ENCODE peak calls at places on chromosomes 3 and 15, in ten cellular contexts. One of them, this sample, is unnamed.

GRCh38 chr15:94080989-94081605 is 150.3 kb upstream of the MCTP2 start:
- DNase-seq in epithelial cell of esophagus: no peak
- DNase-seq in cardiac fibroblast: no peak
- DNase-seq in CD4-positive, alpha-beta T cell: no peak
- DNase-seq in cardiac muscle cell: no peak
- DNase-seq in left lung: no peak
- DNase-seq in pancreas: no peak
- DNase-seq in endodermal cell: no peak
- DNase-seq in fibroblast of the aortic adventitia: no peak
- DNase-seq in A549: no peak
- DNase-seq in this sample: no peak

GRCh38 chr15:67524235-67524634 is 3.3 kb downstream of the C15orf61 start:
- DNase-seq in epithelial cell of esophagus: no peak
- DNase-seq in cardiac fibroblast: no peak
- DNase-seq in CD4-positive, alpha-beta T cell: no peak
- DNase-seq in cardiac muscle cell: no peak
- DNase-seq in left lung: no peak
- DNase-seq in pancreas: no peak
- DNase-seq in endodermal cell: no peak
- DNase-seq in fibroblast of the aortic adventitia: no peak
- DNase-seq in A549: no peak
- DNase-seq in this sample: no peak

GRCh38 chr15:76058714-76059319 is 968 bp upstream of the TMEM266 start:
- DNase-seq in epithelial cell of esophagus: peak
- DNase-seq in cardiac fibroblast: peak
- DNase-seq in CD4-positive, alpha-beta T cell: no peak
- DNase-seq in cardiac muscle cell: peak
- DNase-seq in left lung: no peak
- DNase-seq in pancreas: no peak
- DNase-seq in endodermal cell: peak
- DNase-seq in fibroblast of the aortic adventitia: peak
- DNase-seq in A549: peak
- DNase-seq in this sample: no peak

GRCh38 chr3:188518416-188518815 is 364.5 kb downstream of the LPP start:
- DNase-seq in epithelial cell of esophagus: no peak
- DNase-seq in cardiac fibroblast: no peak
- DNase-seq in CD4-positive, alpha-beta T cell: no peak
- DNase-seq in cardiac muscle cell: no peak
- DNase-seq in left lung: no peak
- DNase-seq in pancreas: no peak
- DNase-seq in endodermal cell: no peak
- DNase-seq in fibroblast of the aortic adventitia: no peak
- DNase-seq in A549: no peak
- DNase-seq in this sample: no peak

GRCh38 chr3:58214484-58215316 is 3.9 kb upstream of the DNASE1L3 start:
- DNase-seq in epithelial cell of esophagus: peak
- DNase-seq in cardiac fibroblast: peak
- DNase-seq in CD4-positive, alpha-beta T cell: no peak
- DNase-seq in cardiac muscle cell: no peak
- DNase-seq in left lung: no peak
- DNase-seq in pancreas: no peak
- DNase-seq in endodermal cell: peak
- DNase-seq in fibroblast of the aortic adventitia: no peak
- DNase-seq in A549: no peak
- DNase-seq in this sample: no peak

GRCh38 chr15:61812476-61812875 is 247.8 kb downstream of the VPS13C start:
- DNase-seq in epithelial cell of esophagus: no peak
- DNase-seq in cardiac fibroblast: no peak
- DNase-seq in CD4-positive, alpha-beta T cell: no peak
- DNase-seq in cardiac muscle cell: no peak
- DNase-seq in left lung: no peak
- DNase-seq in pancreas: no peak
- DNase-seq in endodermal cell: no peak
- DNase-seq in fibroblast of the aortic adventitia: no peak
- DNase-seq in A549: no peak
- DNase-seq in this sample: no peak

GRCh38 chr3:56620371-56620770 is 62.7 kb downstream of the TASOR start:
- DNase-seq in epithelial cell of esophagus: no peak
- DNase-seq in cardiac fibroblast: peak
- DNase-seq in CD4-positive, alpha-beta T cell: no peak
- DNase-seq in cardiac muscle cell: no peak
- DNase-seq in left lung: no peak
- DNase-seq in pancreas: no peak
- DNase-seq in endodermal cell: no peak
- DNase-seq in fibroblast of the aortic adventitia: no peak
- DNase-seq in A549: no peak
- DNase-seq in this sample: no peak

GRCh38 chr3:44988073-44988472 is 12.0 kb downstream of the EXOSC7 start:
- DNase-seq in epithelial cell of esophagus: no peak
- DNase-seq in cardiac fibroblast: peak
- DNase-seq in CD4-positive, alpha-beta T cell: no peak
- DNase-seq in cardiac muscle cell: no peak
- DNase-seq in left lung: no peak
- DNase-seq in pancreas: no peak
- DNase-seq in endodermal cell: no peak
- DNase-seq in fibroblast of the aortic adventitia: peak
- DNase-seq in A549: peak
- DNase-seq in this sample: no peak

GRCh38 chr3:71547254-71548198 is 36.0 kb downstream of the FOXP1 start:
- DNase-seq in epithelial cell of esophagus: no peak
- DNase-seq in cardiac fibroblast: peak
- DNase-seq in CD4-positive, alpha-beta T cell: no peak
- DNase-seq in cardiac muscle cell: no peak
- DNase-seq in left lung: no peak
- DNase-seq in pancreas: no peak
- DNase-seq in endodermal cell: no peak
- DNase-seq in fibroblast of the aortic adventitia: peak
- DNase-seq in A549: no peak
- DNase-seq in this sample: no peak

GRCh38 chr3:88440701-88441100 is 290.9 kb downstream of the C3orf38 start:
- DNase-seq in epithelial cell of esophagus: no peak
- DNase-seq in cardiac fibroblast: no peak
- DNase-seq in CD4-positive, alpha-beta T cell: no peak
- DNase-seq in cardiac muscle cell: no peak
- DNase-seq in left lung: no peak
- DNase-seq in pancreas: no peak
- DNase-seq in endodermal cell: no peak
- DNase-seq in fibroblast of the aortic adventitia: no peak
- DNase-seq in A549: no peak
- DNase-seq in this sample: no peak

DNA sequence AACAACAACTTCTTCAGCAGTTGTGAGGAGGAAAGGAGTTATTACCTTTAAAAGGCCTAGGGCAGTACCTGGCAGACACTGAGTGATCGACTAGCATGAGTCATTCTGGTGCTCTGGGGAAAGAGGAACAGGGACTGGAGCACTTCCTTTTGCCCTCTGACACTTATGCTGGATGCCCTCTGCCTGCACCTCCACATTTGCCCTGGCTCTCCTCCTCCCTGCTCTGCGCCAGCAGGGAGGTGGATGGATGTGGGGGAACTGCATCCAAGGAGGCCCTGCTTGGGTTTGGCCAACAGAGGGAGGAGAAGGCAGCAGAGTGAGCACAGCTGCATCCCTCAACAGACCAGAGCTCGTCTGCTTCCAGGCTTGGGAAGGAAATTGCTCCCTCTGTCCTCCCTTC is 75.1 kb downstream of the SEMA5B start:
- DNase-seq in epithelial cell of esophagus: peak
- DNase-seq in cardiac fibroblast: peak
- DNase-seq in CD4-positive, alpha-beta T cell: no peak
- DNase-seq in cardiac muscle cell: no peak
- DNase-seq in left lung: no peak
- DNase-seq in pancreas: no peak
- DNase-seq in endodermal cell: peak
- DNase-seq in fibroblast of the aortic adventitia: peak
- DNase-seq in A549: peak
- DNase-seq in this sample: no peak
- TF ChIP-seq CTCF in epithelial cell of esophagus: peak
- TF ChIP-seq CTCF in cardiac fibroblast: no peak
- TF ChIP-seq CTCF in CD4-positive, alpha-beta T cell: no peak
- TF ChIP-seq CTCF in cardiac muscle cell: peak
- TF ChIP-seq CTCF in left lung: no peak
- TF ChIP-seq CTCF in pancreas: no peak
- TF ChIP-seq CTCF in endodermal cell: peak
- TF ChIP-seq CTCF in fibroblast of the aortic adventitia: peak
- TF ChIP-seq CTCF in A549: no peak
- TF ChIP-seq CTCF in this sample: peak

DNA sequence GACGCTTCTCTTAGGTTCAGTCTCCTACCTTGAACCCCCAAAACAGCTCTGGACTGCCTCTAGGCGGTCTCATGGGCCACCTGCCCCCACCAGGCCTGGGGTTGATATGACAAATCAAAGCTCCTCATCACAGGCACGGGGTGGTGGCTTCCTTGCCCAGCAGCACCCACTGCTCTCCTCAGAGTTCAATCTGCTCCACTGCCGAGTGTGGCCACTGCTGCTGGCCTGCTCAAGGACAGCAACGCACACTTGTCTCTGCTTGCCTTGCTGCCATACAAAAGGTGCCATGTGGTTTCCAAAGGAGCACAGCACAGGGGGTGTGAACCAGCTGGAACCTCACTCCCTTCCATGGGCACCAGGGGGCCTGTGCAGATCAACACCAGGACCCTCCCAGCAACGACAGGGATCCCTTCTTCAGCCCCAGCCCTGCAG is 10.2 kb downstream of the KBTBD13 start:
- DNase-seq in epithelial cell of esophagus: peak
- DNase-seq in cardiac fibroblast: no peak
- DNase-seq in CD4-positive, alpha-beta T cell: no peak
- DNase-seq in cardiac muscle cell: no peak
- DNase-seq in left lung: no peak
- DNase-seq in pancreas: no peak
- DNase-seq in endodermal cell: no peak
- DNase-seq in fibroblast of the aortic adventitia: no peak
- DNase-seq in A549: peak
- DNase-seq in this sample: peak
- TF ChIP-seq CTCF in epithelial cell of esophagus: peak
- TF ChIP-seq CTCF in cardiac fibroblast: peak
- TF ChIP-seq CTCF in CD4-positive, alpha-beta T cell: no peak
- TF ChIP-seq CTCF in cardiac muscle cell: no peak
- TF ChIP-seq CTCF in left lung: no peak
- TF ChIP-seq CTCF in pancreas: no peak
- TF ChIP-seq CTCF in endodermal cell: peak
- TF ChIP-seq CTCF in fibroblast of the aortic adventitia: peak
- TF ChIP-seq CTCF in A549: no peak
- TF ChIP-seq CTCF in this sample: peak

DNA sequence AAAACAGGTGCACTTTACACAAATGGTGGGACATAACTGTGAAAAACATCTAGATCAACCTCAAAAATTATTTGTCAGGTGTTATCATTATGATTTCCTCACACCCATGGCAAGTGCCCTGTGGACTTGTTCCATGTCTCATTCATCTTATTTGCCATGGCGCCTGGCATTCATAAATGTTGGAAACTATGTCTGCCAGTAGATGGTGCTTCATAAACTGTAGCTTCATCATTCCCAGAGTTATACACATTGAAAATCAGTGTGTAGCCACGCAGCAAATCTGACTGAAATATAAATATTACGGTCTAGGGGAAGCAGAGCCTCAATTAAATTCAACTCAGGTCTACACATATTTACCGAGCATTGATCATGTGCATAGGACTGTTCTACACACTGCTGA is 90.7 kb downstream of the IMPG2 start:
- DNase-seq in epithelial cell of esophagus: no peak
- DNase-seq in cardiac fibroblast: peak
- DNase-seq in CD4-positive, alpha-beta T cell: no peak
- DNase-seq in cardiac muscle cell: no peak
- DNase-seq in left lung: no peak
- DNase-seq in pancreas: no peak
- DNase-seq in endodermal cell: no peak
- DNase-seq in fibroblast of the aortic adventitia: peak
- DNase-seq in A549: no peak
- DNase-seq in this sample: no peak
- TF ChIP-seq CTCF in epithelial cell of esophagus: no peak
- TF ChIP-seq CTCF in cardiac fibroblast: peak
- TF ChIP-seq CTCF in CD4-positive, alpha-beta T cell: no peak
- TF ChIP-seq CTCF in cardiac muscle cell: peak
- TF ChIP-seq CTCF in left lung: no peak
- TF ChIP-seq CTCF in pancreas: no peak
- TF ChIP-seq CTCF in endodermal cell: no peak
- TF ChIP-seq CTCF in fibroblast of the aortic adventitia: no peak
- TF ChIP-seq CTCF in A549: no peak
- TF ChIP-seq CTCF in this sample: peak

GRCh38 chr3:161271646-161272045 is 50.5 kb downstream of the NMD3 start:
- DNase-seq in epithelial cell of esophagus: no peak
- DNase-seq in cardiac fibroblast: no peak
- DNase-seq in CD4-positive, alpha-beta T cell: no peak
- DNase-seq in cardiac muscle cell: no peak
- DNase-seq in left lung: no peak
- DNase-seq in pancreas: no peak
- DNase-seq in endodermal cell: no peak
- DNase-seq in fibroblast of the aortic adventitia: no peak
- DNase-seq in A549: no peak
- DNase-seq in this sample: no peak

GRCh38 chr3:161275919-161276318 is 54.8 kb downstream of the NMD3 start:
- DNase-seq in epithelial cell of esophagus: peak
- DNase-seq in cardiac fibroblast: no peak
- DNase-seq in CD4-positive, alpha-beta T cell: no peak
- DNase-seq in cardiac muscle cell: no peak
- DNase-seq in left lung: no peak
- DNase-seq in pancreas: no peak
- DNase-seq in endodermal cell: no peak
- DNase-seq in fibroblast of the aortic adventitia: no peak
- DNase-seq in A549: no peak
- DNase-seq in this sample: no peak

GRCh38 chr3:161272524-161272923 is 51.4 kb downstream of the NMD3 start:
- DNase-seq in epithelial cell of esophagus: no peak
- DNase-seq in cardiac fibroblast: no peak
- DNase-seq in CD4-positive, alpha-beta T cell: no peak
- DNase-seq in cardiac muscle cell: no peak
- DNase-seq in left lung: no peak
- DNase-seq in pancreas: no peak
- DNase-seq in endodermal cell: no peak
- DNase-seq in fibroblast of the aortic adventitia: no peak
- DNase-seq in A549: no peak
- DNase-seq in this sample: no peak

GRCh38 chr3:161274691-161275298 is 53.7 kb downstream of the NMD3 start:
- DNase-seq in epithelial cell of esophagus: peak
- DNase-seq in cardiac fibroblast: peak
- DNase-seq in CD4-positive, alpha-beta T cell: no peak
- DNase-seq in cardiac muscle cell: peak
- DNase-seq in left lung: no peak
- DNase-seq in pancreas: no peak
- DNase-seq in endodermal cell: peak
- DNase-seq in fibroblast of the aortic adventitia: peak
- DNase-seq in A549: no peak
- DNase-seq in this sample: no peak

DNA sequence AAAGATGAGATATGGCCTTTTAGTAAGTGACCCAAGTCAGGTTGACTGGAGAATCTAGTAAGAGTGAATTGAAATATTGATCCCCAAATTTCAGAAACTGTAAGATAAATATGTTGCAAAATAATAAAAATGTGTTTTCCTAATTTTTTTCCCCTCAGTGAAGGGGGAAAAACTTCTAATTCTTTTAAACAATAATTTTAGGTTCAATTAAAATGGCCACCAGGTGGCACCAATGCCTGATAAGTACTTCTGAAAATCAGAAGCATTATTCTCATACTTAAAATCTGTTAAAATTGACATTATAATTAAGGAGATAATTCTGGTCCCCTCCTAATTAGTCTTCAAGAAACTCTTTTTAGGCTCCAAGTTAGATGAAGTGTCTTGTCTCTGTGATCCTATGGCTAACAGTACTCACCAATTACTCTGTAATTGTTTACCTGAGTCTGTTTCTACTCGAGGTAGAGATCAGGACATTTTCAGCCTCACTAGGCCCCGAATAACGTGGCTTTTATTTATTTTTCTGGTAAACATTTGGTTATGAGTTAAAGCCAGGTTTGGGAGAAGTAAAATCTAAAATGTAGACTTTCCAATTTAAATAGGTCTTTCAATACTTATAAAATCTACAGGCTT is 52.6 kb downstream of the NMD3 start:
- DNase-seq in epithelial cell of esophagus: peak
- DNase-seq in cardiac fibroblast: peak
- DNase-seq in CD4-positive, alpha-beta T cell: peak
- DNase-seq in cardiac muscle cell: peak
- DNase-seq in left lung: no peak
- DNase-seq in pancreas: no peak
- DNase-seq in endodermal cell: no peak
- DNase-seq in fibroblast of the aortic adventitia: peak
- DNase-seq in A549: no peak
- DNase-seq in this sample: no peak
- TF ChIP-seq CTCF in epithelial cell of esophagus: peak
- TF ChIP-seq CTCF in cardiac fibroblast: peak
- TF ChIP-seq CTCF in CD4-positive, alpha-beta T cell: peak
- TF ChIP-seq CTCF in cardiac muscle cell: peak
- TF ChIP-seq CTCF in left lung: peak
- TF ChIP-seq CTCF in pancreas: peak
- TF ChIP-seq CTCF in endodermal cell: peak
- TF ChIP-seq CTCF in fibroblast of the aortic adventitia: peak
- TF ChIP-seq CTCF in A549: peak
- TF ChIP-seq CTCF in this sample: peak